ENCODE peak calls at places on chromosomes 2 and 18, in seven cellular contexts. M is SK-N-SH, F is K562, Q is H1, L is HCT116, J is HepG2, N is GM12878. A is an unnamed sample.

GRCh38 chr2:57443985-57444501 is 602.6 kb upstream of the VRK2 start:
- DNase-seq in J (no peak), L (peak; percentile 56), Q (no peak), M (no peak), N (no peak), F (no peak), A (no peak)

GRCh38 chr2:168712053-168712452 is 90.4 kb upstream of the NOSTRIN start:
- DNase-seq in N (peak; percentile 91), F (peak; percentile 13), M (no peak), Q (no peak), L (no peak), J (no peak), A (no peak)

GRCh38 chr2:173016451-173016850 is 59.2 kb upstream of the MAP3K20 start:
- DNase-seq in F (no peak), M (no peak), Q (no peak), N (no peak), J (no peak), L (no peak), A (no peak)

GRCh38 chr2:127637725-127638252 is 8.2 kb upstream of the GPR17 start:
- DNase-seq in J (no peak), F (peak; percentile 40), Q (peak; percentile 61), M (no peak), L (peak; percentile 13), N (no peak), A (peak; percentile 70)

GRCh38 chr2:7674606-7675005 is 757.4 kb downstream of the RNF144A start:
- DNase-seq in F (no peak), N (no peak), Q (no peak), J (no peak), M (no peak), L (no peak), A (no peak)

GRCh38 chr18:51279367-51279984 is 82.0 kb upstream of the MEX3C start:
- DNase-seq in Q (no peak), L (no peak), N (peak; percentile 44), J (peak; percentile 86), F (no peak), M (no peak), A (no peak)

GRCh38 chr18:48121752-48122151 is 191.3 kb upstream of the SMAD2 start:
- DNase-seq in L (no peak), F (no peak), J (no peak), N (no peak), Q (no peak), M (no peak), A (no peak)

GRCh38 chr18:136433-136832 is 21.9 kb upstream of the USP14 start:
- DNase-seq in Q (no peak), N (no peak), L (no peak), F (peak; percentile 72), M (peak; percentile 25), J (peak; percentile 54), A (no peak)

GRCh38 chr2:204321027-204321800 is 224.1 kb upstream of the PARD3B start:
- DNase-seq in N (no peak), Q (no peak), L (no peak), F (no peak), M (no peak), J (no peak), A (no peak)

GRCh38 chr2:72159611-72160010 is 11.9 kb upstream of the CYP26B1 start:
- DNase-seq in Q (no peak), N (no peak), J (no peak), F (no peak), L (no peak), M (no peak), A (no peak)

GRCh38 chr2:239595711-239596110 is 194.9 kb upstream of the HDAC4 start:
- DNase-seq in L (no peak), M (no peak), J (no peak), N (no peak), Q (no peak), F (no peak), A (no peak)

GRCh38 chr2:38602136-38602731 is 494 bp downstream of the HNRNPLL start:
- DNase-seq in J (no peak), Q (no peak), F (no peak), L (no peak), M (peak; percentile 77), N (no peak), A (peak; percentile 50)

GRCh38 chr2:39059366-39059952 is 61.4 kb downstream of the SOS1 start:
- DNase-seq in M (peak; percentile 48), N (no peak), Q (no peak), J (peak; percentile 62), L (peak; percentile 18), F (peak; percentile 13), A (peak; percentile 60)

GRCh38 chr18:48193521-48194251 is 215.5 kb downstream of the ZBTB7C start:
- DNase-seq in Q (no peak), N (no peak), F (no peak), L (no peak), M (no peak), J (no peak), A (no peak)

GRCh38 chr2:133485868-133486267 is 82.4 kb downstream of the NCKAP5 start:
- DNase-seq in M (no peak), N (no peak), Q (no peak), L (no peak), J (peak; percentile 15), F (no peak), A (no peak)

GRCh38 chr2:169276045-169276444 is 86.3 kb downstream of the LRP2 start:
- DNase-seq in M (no peak), Q (no peak), J (no peak), N (no peak), L (peak; percentile 13), F (no peak), A (peak; percentile 10)

GRCh38 chr2:196234672-196235071 is 63.3 kb upstream of the STK17B start:
- DNase-seq in J (no peak), F (peak; percentile 11), M (no peak), N (peak; percentile 47), Q (no peak), L (no peak), A (no peak)

GRCh38 chr18:62420513-62421209 is 95.6 kb downstream of the TNFRSF11A start:
- DNase-seq in Q (no peak), F (peak; percentile 76), M (no peak), L (no peak), J (peak; percentile 85), N (peak; percentile 62), A (peak; percentile 92)

GRCh38 chr2:128783896-128784295 is 465.2 kb upstream of the HS6ST1 start:
- DNase-seq in F (no peak), J (no peak), M (no peak), L (no peak), Q (no peak), N (no peak), A (no peak)

GRCh38 chr2:224261316-224261715 is 140.6 kb downstream of the FAM124B start:
- DNase-seq in F (no peak), J (no peak), M (no peak), L (no peak), Q (no peak), N (no peak), A (no peak)

GRCh38 chr18:78816114-78816513 is 163.5 kb upstream of the SALL3 start:
- DNase-seq in F (no peak), L (no peak), J (no peak), Q (no peak), N (no peak), M (no peak), A (no peak)

GRCh38 chr2:190533175-190533967 is 1.2 kb downstream of the NEMP2 start:
- DNase-seq in J (no peak), N (no peak), F (no peak), M (peak; percentile 17), Q (no peak), L (no peak), A (no peak)

GRCh38 chr2:96108578-96109561 is 7.5 kb downstream of the ADRA2B start:
- DNase-seq in L (no peak), M (no peak), J (no peak), F (no peak), Q (no peak), N (no peak), A (no peak)

GRCh38 chr2:188309364-188309763 is 17.7 kb downstream of the GULP1 start:
- DNase-seq in M (no peak), L (no peak), J (no peak), Q (no peak), N (no peak), F (no peak), A (no peak)

GRCh38 chr2:127503491-127503890 is 22.8 kb downstream of the IWS1 start:
- DNase-seq in J (no peak), M (no peak), L (no peak), N (no peak), Q (no peak), F (no peak), A (no peak)

GRCh38 chr2:238704471-238705230 is 143.2 kb upstream of the TWIST2 start:
- DNase-seq in M (no peak), J (no peak), N (no peak), Q (no peak), F (no peak), L (no peak), A (no peak)

GRCh38 chr2:183740241-183740640 is 616.0 kb downstream of the NUP35 start:
- DNase-seq in L (no peak), J (no peak), F (no peak), Q (no peak), N (no peak), M (no peak), A (no peak)
- TF ChIP-seq POLR2AphosphoS5 in L (no peak), J (no peak), F (no peak), Q (no peak), N (no peak), M (no peak), A (no peak)

GRCh38 chr2:147855977-147856376 is 11.1 kb downstream of the ACVR2A start:
- DNase-seq in L (no peak), N (no peak), Q (no peak), J (no peak), M (no peak), F (no peak), A (no peak)
- H3K9ac ChIP-seq in L (no peak overlapping the region), N (no peak overlapping the region), Q (no peak overlapping the region), J (no peak overlapping the region), M (no peak overlapping the region), F (no peak overlapping the region), A (no peak overlapping the region)

GRCh38 chr2:26567534-26567933 is 73.6 kb downstream of the CIB4 start:
- DNase-seq in M (no peak), Q (no peak), L (no peak), J (no peak), F (no peak), N (no peak), A (no peak)

GRCh38 chr2:26564121-26564520 is 77.0 kb downstream of the CIB4 start:
- DNase-seq in N (no peak), J (no peak), F (no peak), Q (no peak), L (no peak), M (no peak), A (no peak)

GRCh38 chr2:26563686-26564085 is 77.5 kb downstream of the CIB4 start:
- DNase-seq in L (no peak), N (no peak), M (no peak), F (no peak), J (no peak), Q (no peak), A (no peak)

GRCh38 chr2:26568076-26568890 is 72.9 kb downstream of the CIB4 start:
- DNase-seq in L (no peak), M (no peak), N (no peak), Q (no peak), J (no peak), F (no peak), A (no peak)

GRCh38 chr2:26566081-26566375 is 75.1 kb downstream of the CIB4 start:
- DNase-seq in F (no peak), M (no peak), J (no peak), Q (no peak), N (no peak), L (no peak), A (no peak)
- TF ChIP-seq MAX in F (no peak), M (no peak), J (no peak), Q (no peak), N (no peak), L (no peak), A (no peak)

GRCh38 chr2:159108178-159108893 is 139.9 kb downstream of the TANC1 start:
- DNase-seq in L (no peak), N (no peak), J (no peak), F (no peak), Q (no peak), M (peak; percentile 46), A (no peak)
- TF ChIP-seq POLR2AphosphoS5 in L (no peak), N (no peak), J (no peak), F (no peak), Q (no peak), M (no peak), A (no peak)

A was measured in endothelial cell of umbilical vein.